ENCODE peak calls at places on chromosome 11, in four cellular contexts. D is NCI-H2227 treated with DMSO at 0.1 percent for 48 hours, I is cardiac fibroblast, P is NCI-H526. H is an unnamed sample.

GRCh38 chr11:129354688-129355087 is 21.0 kb upstream of the BARX2 start:
- DNase-seq in D (no peak), I (no peak), P (no peak), H (no peak)

GRCh38 chr11:23205156-23205871 is 345.0 kb upstream of the CCDC179 start:
- DNase-seq in D (no peak), I (peak; percentile 10), P (no peak), H (no peak)

GRCh38 chr11:71572811-71573210 is 7.4 kb downstream of the KRTAP5-10 start:
- DNase-seq in D (no peak), I (no peak), P (no peak), H (no peak)

GRCh38 chr11:72591785-72592490 is 82.3 kb downstream of the PDE2A start:
- DNase-seq in D (no peak), I (no peak), P (no peak), H (no peak)

GRCh38 chr11:44992181-44992582 is 41.5 kb upstream of the TP53I11 start:
- DNase-seq in D (no peak), I (peak; percentile 29), P (no peak), H (no peak)

GRCh38 chr11:61092908-61093763 is 9.2 kb upstream of the CD5 start:
- DNase-seq in D (no peak), I (no peak), P (no peak), H (no peak)

GRCh38 chr11:70251583-70252285 is 18.8 kb upstream of the PPFIA1 start:
- DNase-seq in D (no peak), I (no peak), P (no peak), H (no peak)

GRCh38 chr11:7376386-7376785 is 108.9 kb upstream of the OLFML1 start:
- DNase-seq in D (no peak), I (no peak), P (no peak), H (no peak)

GRCh38 chr11:2564588-2565440 is 120.0 kb downstream of the KCNQ1 start:
- DNase-seq in D (no peak), I (no peak), P (no peak), H (no peak)